ENCODE peak calls at places on chromosomes 12 and 14, in nine cellular contexts. H is SK-N-SH, R is MM.1S, M is HCT116, A is neural progenitor cell, W is GM23248, L is GM23338, I is PC-3, N is hepatocyte. K is an unnamed sample.

GRCh38 chr12:118655588-118655987 is 279.2 kb downstream of the SUDS3 start:
- DNase-seq in H (no peak), A (no peak), R (no peak), L (no peak), W (no peak), I (no peak), N (no peak), M (no peak), K (no peak)

GRCh38 chr12:123948401-123949117 is 24.1 kb downstream of the CCDC92 start:
- DNase-seq in H (no peak), I (no peak), L (no peak), W (no peak), A (no peak), M (no peak), N (no peak), R (no peak), K (no peak)

GRCh38 chr14:62162998-62163589 is 400.9 kb downstream of the SNAPC1 start:
- DNase-seq in N (peak), R (peak), L (peak), H (peak), W (peak), A (peak), I (peak), M (peak), K (peak)

GRCh38 chr14:80678436-80678835 is 263.1 kb downstream of the CEP128 start:
- DNase-seq in H (no peak), L (no peak), I (peak), A (peak), M (no peak), N (no peak), R (no peak), W (peak), K (no peak)

GRCh38 chr12:87259405-87259804 is 769.8 kb downstream of the C12orf50 start:
- DNase-seq in M (no peak), R (no peak), N (no peak), H (no peak), I (peak), W (no peak), A (no peak), L (no peak), K (no peak)

GRCh38 chr14:51491036-51491545 is 160.6 kb upstream of the FRMD6 start:
- DNase-seq in M (no peak), R (no peak), H (no peak), W (no peak), L (no peak), N (no peak), A (no peak), I (no peak), K (no peak)

GRCh38 chr14:104335611-104336010 is 197.2 kb downstream of the KIF26A start:
- DNase-seq in L (no peak), H (no peak), M (no peak), N (peak), A (no peak), W (no peak), I (no peak), R (no peak), K (no peak)

GRCh38 chr12:126617312-126617711 is 1552.1 kb downstream of the AACS start:
- DNase-seq in N (no peak), L (peak), H (peak), I (peak), R (peak), A (peak), W (peak), M (no peak), K (no peak)

GRCh38 chr14:68677901-68678300 is 115.0 kb downstream of the ZFP36L1 start:
- DNase-seq in I (no peak), W (no peak), A (no peak), R (no peak), M (no peak), L (no peak), H (no peak), N (no peak), K (no peak)

GRCh38 chr14:72142328-72142727 is 210.1 kb downstream of the RGS6 start:
- DNase-seq in W (no peak), H (no peak), N (no peak), L (no peak), M (no peak), I (no peak), A (no peak), R (no peak), K (no peak)

DNA sequence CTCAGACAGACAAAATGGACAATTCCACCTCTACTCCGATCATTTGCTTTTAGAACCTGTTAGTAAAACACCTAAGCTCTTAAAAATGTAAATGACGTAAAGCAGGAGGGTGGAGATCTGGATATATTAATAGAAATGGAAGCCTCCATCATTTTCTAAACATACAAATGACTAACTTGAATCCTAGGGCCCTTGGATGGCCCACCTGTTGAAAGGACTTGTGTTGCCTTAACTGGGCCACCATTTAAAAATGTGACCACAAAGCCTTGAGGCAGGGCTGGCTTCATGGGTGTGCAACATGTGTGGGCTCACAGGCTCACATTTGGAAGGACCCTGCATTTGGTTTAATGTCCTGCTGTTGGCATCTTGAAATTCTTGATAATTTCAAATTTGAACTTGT is 131.5 kb upstream of the PRMT8 start:
- DNase-seq in M (no peak), L (no peak), A (no peak), H (no peak), R (no peak), W (no peak), N (no peak), I (no peak), K (no peak)
- H3K27ac ChIP-seq in M (no peak), L (no peak), A (no peak), H (no peak), R (no peak), W (no peak), N (no peak), I (no peak), K (no peak)

DNA sequence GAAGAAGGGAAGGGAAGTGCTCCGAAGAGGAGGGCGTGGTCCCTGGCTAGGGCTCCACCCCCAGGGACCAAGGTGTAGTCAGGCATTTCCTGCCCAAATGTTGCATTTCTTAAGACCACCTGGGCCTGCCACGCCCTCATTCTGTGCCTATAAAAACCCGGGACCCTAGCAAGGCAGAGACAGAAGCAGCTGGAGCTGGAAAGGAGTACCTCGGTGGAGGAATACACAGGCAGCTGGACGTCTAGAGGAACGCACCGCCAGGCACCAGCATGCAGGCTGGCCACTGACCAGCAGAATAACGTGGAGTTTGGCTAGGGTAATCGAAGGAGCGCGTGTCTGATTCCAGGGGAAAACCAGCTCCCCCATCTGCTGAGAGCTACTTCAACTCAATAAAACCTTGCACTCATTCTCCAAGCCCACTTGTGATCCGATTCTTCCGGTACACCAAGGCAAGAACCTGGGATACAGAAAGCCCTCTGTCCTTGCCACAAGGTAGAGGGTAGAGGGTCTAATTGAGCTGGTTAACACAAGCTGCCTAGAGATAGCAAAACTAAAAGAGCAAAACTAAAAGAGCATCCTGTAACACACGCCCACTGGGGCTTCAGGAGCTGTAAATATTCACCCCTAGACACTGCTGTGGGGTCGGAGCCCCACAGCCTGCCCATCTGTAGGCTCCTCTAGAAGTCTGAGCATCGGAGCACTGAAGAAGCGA is 21.0 kb downstream of the CFL2 start:
- DNase-seq in H (no peak), A (peak), I (peak), L (peak), R (no peak), M (peak), W (peak), N (peak), K (peak)
- TF ChIP-seq EZH2phosphoT487 in H (no peak), A (no peak), I (no peak), L (no peak), R (no peak), M (no peak), W (no peak), N (no peak), K (no peak)

GRCh38 chr12:55698965-55699364 is 8.7 kb downstream of the ITGA7 start:
- DNase-seq in W (no peak), L (no peak), M (no peak), R (no peak), H (no peak), A (no peak), I (no peak), N (no peak), K (no peak)
- H3K27ac ChIP-seq in W (no peak), L (no peak), M (no peak), R (no peak), H (no peak), A (no peak), I (no peak), N (no peak), K (no peak)

GRCh38 chr12:67592228-67593011 is 56.1 kb upstream of the DYRK2 start:
- DNase-seq in L (no peak), R (peak), M (peak), H (no peak), W (peak), N (peak), I (peak), A (no peak), K (no peak)
- TF ChIP-seq EZH2phosphoT487 in L (no peak), R (no peak), M (no peak), H (no peak), W (no peak), N (no peak), I (no peak), A (no peak), K (no peak)

K was measured in OCI-LY7.